ENCODE peak calls at places on chromosomes 7 and 10, in eight cellular contexts. Q is hippocampal formation; M is transverse colon; I is SK-N-MC; S is stimulated activated CD4-positive, alpha-beta T cell treated with anti-CD3 and anti-CD28 coated beads, Interleukin-1b, Interleukin-23, amount 100 ng/mL, for 4 hours; C is ecto neural progenitor cell; G is left ventricle myocardium superior; D is fibroblast of pulmonary artery. U is an unnamed sample.

GRCh38 chr10:131575877-131576276 is 264.4 kb upstream of the TCERG1L start:
- DNase-seq in Q (no peak), C (peak), G (no peak), D (no peak), S (no peak), I (no peak), M (no peak), U (no peak)

GRCh38 chr7:114790526-114790925 is 131.4 kb upstream of the MDFIC start:
- DNase-seq in C (no peak), M (no peak), G (no peak), I (no peak), S (no peak), D (peak), Q (no peak), U (no peak)

GRCh38 chr10:71933651-71934050 is 30.5 kb upstream of the CHST3 start:
- DNase-seq in M (no peak), G (no peak), C (no peak), I (no peak), S (peak), Q (no peak), D (no peak), U (no peak)

GRCh38 chr7:41928781-41929180 is 225.9 kb upstream of the INHBA start:
- DNase-seq in G (no peak), Q (no peak), S (no peak), C (no peak), M (no peak), D (no peak), I (no peak), U (no peak)

GRCh38 chr10:13100349-13101294 is 659 bp downstream of the OPTN start:
- DNase-seq in C (no peak), Q (peak), I (no peak), D (peak), S (no peak), M (peak), G (no peak), U (no peak)

GRCh38 chr7:149713731-149714068 is 59.7 kb downstream of the ZNF467 start:
- DNase-seq in S (no peak), Q (no peak), I (no peak), C (peak), G (no peak), D (no peak), M (no peak), U (no peak)

GRCh38 chr7:150450491-150450992 is at the start of gene GIMAP8:
- DNase-seq in S (peak), G (peak), Q (peak), M (peak), D (no peak), I (no peak), C (no peak), U (peak)

GRCh38 chr10:3776796-3777571 is 8.0 kb downstream of the KLF6 start:
- DNase-seq in M (peak), G (no peak), S (no peak), D (peak), C (no peak), I (no peak), Q (no peak), U (no peak)

GRCh38 chr7:55160539-55160938 is 141.7 kb downstream of the EGFR start:
- DNase-seq in Q (no peak), C (no peak), D (peak), S (no peak), G (no peak), I (no peak), M (no peak), U (no peak)

GRCh38 chr7:55366461-55367138 is 1.5 kb downstream of the LANCL2 start:
- DNase-seq in G (no peak), Q (no peak), C (no peak), S (no peak), M (no peak), D (peak), I (no peak), U (no peak)

GRCh38 chr7:107344286-107344685 is 125.6 kb upstream of the GPR22 start:
- DNase-seq in I (no peak), S (no peak), D (no peak), G (no peak), C (no peak), Q (no peak), M (no peak), U (no peak)

GRCh38 chr7:30700941-30701340 is 18.7 kb upstream of the CRHR2 start:
- DNase-seq in I (no peak), C (no peak), M (no peak), G (no peak), Q (no peak), S (no peak), D (no peak), U (no peak)

GRCh38 chr10:77636286-77636966 is 1.2 kb downstream of the KCNMA1 start:
- DNase-seq in S (no peak), G (no peak), I (no peak), M (no peak), D (no peak), C (peak), Q (no peak), U (no peak)

GRCh38 chr7:18295781-18296417 is 199.7 kb upstream of the HDAC9 start:
- DNase-seq in M (no peak), I (no peak), G (no peak), D (no peak), S (no peak), Q (no peak), C (no peak), U (no peak)

GRCh38 chr7:15524077-15524476 is 37.7 kb downstream of the AGMO start:
- DNase-seq in I (no peak), M (no peak), Q (no peak), D (no peak), S (no peak), C (no peak), G (no peak), U (no peak)

GRCh38 chr7:114100810-114101209 is 182.0 kb upstream of the PPP1R3A start:
- DNase-seq in D (no peak), S (no peak), M (no peak), C (no peak), G (no peak), I (no peak), Q (no peak), U (no peak)

GRCh38 chr10:25014579-25014978 is 1.4 kb downstream of the ENKUR start:
- DNase-seq in I (no peak), M (no peak), C (no peak), D (no peak), Q (no peak), S (no peak), G (no peak), U (no peak)

GRCh38 chr10:1036341-1036791 is 10.7 kb upstream of the IDI2 start:
- DNase-seq in S (no peak), G (no peak), D (peak), Q (no peak), C (no peak), I (no peak), M (no peak), U (no peak)

GRCh38 chr7:81267508-81267907 is 348.7 kb upstream of the SEMA3C start:
- DNase-seq in D (peak), I (no peak), S (no peak), Q (no peak), C (no peak), M (no peak), G (no peak), U (no peak)

GRCh38 chr10:3043512-3044368 is 23.6 kb upstream of the PFKP start:
- DNase-seq in Q (peak), C (peak), G (peak), I (peak), D (peak), S (peak), M (peak), U (peak)

GRCh38 chr7:30682131-30683083 is at the start of gene CRHR2:
- DNase-seq in I (no peak), M (no peak), S (peak), G (peak), C (peak), D (no peak), Q (no peak), U (no peak)

GRCh38 chr7:44678468-44679179 is 70.0 kb upstream of the ZMIZ2 start:
- DNase-seq in D (peak), M (no peak), S (no peak), C (no peak), I (peak), Q (no peak), G (peak), U (no peak)

GRCh38 chr7:129771928-129772479 is 160.5 kb downstream of the NRF1 start:
- DNase-seq in C (peak), Q (no peak), G (no peak), I (no peak), M (no peak), S (no peak), D (no peak), U (no peak)

GRCh38 chr10:62020362-62020730 is 118.8 kb downstream of the ARID5B start:
- DNase-seq in G (no peak), S (no peak), C (no peak), I (no peak), M (no peak), D (no peak), Q (no peak), U (no peak)

GRCh38 chr7:87151701-87152111 is 547 bp upstream of the DMTF1 start:
- DNase-seq in Q (no peak), M (no peak), G (no peak), I (no peak), C (no peak), D (no peak), S (no peak), U (no peak)

GRCh38 chr10:29859521-29860130 is 199.8 kb downstream of the JCAD start:
- DNase-seq in C (no peak), G (no peak), M (no peak), S (no peak), D (no peak), Q (no peak), I (no peak), U (no peak)

GRCh38 chr10:101576229-101576863 is 11.7 kb downstream of the POLL start:
- DNase-seq in G (no peak), S (no peak), D (no peak), M (no peak), I (no peak), C (no peak), Q (no peak), U (no peak)

GRCh38 chr7:43220250-43220649 is 107.8 kb downstream of the HECW1 start:
- DNase-seq in C (no peak), D (peak), I (no peak), G (no peak), M (no peak), Q (no peak), S (no peak), U (no peak)

GRCh38 chr7:7704867-7705266 is 13.5 kb downstream of the RPA3 start:
- DNase-seq in D (no peak), I (no peak), Q (no peak), C (no peak), S (no peak), G (no peak), M (no peak), U (no peak)

GRCh38 chr7:151923097-151923876 is 33.0 kb upstream of the GALNTL5 start:
- DNase-seq in M (no peak), S (no peak), I (no peak), D (peak), C (no peak), Q (no peak), G (no peak), U (peak)

GRCh38 chr10:71776528-71776927 is 3.2 kb upstream of the VSIR start:
- DNase-seq in Q (no peak), I (no peak), M (peak), G (peak), S (no peak), C (no peak), D (no peak), U (no peak)

U was measured in globus pallidus.